ENCODE peak calls at places on chromosomes 4 and X, in five cellular contexts. A is ovary, S is stomach, M is left ventricle myocardium inferior, E is fibroblast of pulmonary artery. T is an unnamed sample.

GRCh38 chrX:132023117-132023895 is at the start of gene STK26:
- DNase-seq in M (peak), S (peak), E (peak), A (peak), T (peak)

GRCh38 chr4:142917678-142918077 is 71.6 kb upstream of the INPP4B start:
- DNase-seq in E (no peak), M (no peak), S (no peak), A (no peak), T (no peak)

GRCh38 chr4:138870739-138871633 is 144.6 kb upstream of the NOCT start:
- DNase-seq in S (peak), M (peak), A (peak), E (peak), T (peak)

GRCh38 chr4:86965019-86965976 is 30.5 kb downstream of the AFF1 start:
- DNase-seq in E (no peak), A (no peak), M (no peak), S (no peak), T (no peak)

GRCh38 chr4:146439999-146440398 is 81.7 kb downstream of the SLC10A7 start:
- DNase-seq in A (no peak), M (no peak), E (peak), S (no peak), T (no peak)

GRCh38 chrX:9062621-9063020 is 28.7 kb upstream of the FAM9B start:
- DNase-seq in M (no peak), A (no peak), S (no peak), E (no peak), T (no peak)

GRCh38 chrX:19673334-19674040 is 158.2 kb upstream of the MAP3K15 start:
- DNase-seq in E (peak), A (peak), M (peak), S (peak), T (peak)

GRCh38 chr4:1535926-1536578 is 129.8 kb upstream of the NKX1-1 start:
- DNase-seq in S (no peak), A (peak), M (peak), E (no peak), T (no peak)

GRCh38 chrX:131812847-131813825 is 210.0 kb upstream of the STK26 start:
- DNase-seq in E (no peak), M (no peak), A (peak), S (peak), T (peak)

GRCh38 chr4:40785727-40786126 is 36.0 kb downstream of the NSUN7 start:
- DNase-seq in S (no peak), A (no peak), M (no peak), E (no peak), T (no peak)

GRCh38 chrX:108025954-108026616 is 18.8 kb upstream of the VSIG1 start:
- DNase-seq in A (no peak), M (no peak), E (no peak), S (no peak), T (no peak)

GRCh38 chrX:12771445-12772069 is 19.7 kb upstream of the PRPS2 start:
- DNase-seq in S (peak), A (no peak), E (peak), M (peak), T (peak)

GRCh38 chr4:30416547-30416946 is 303.6 kb upstream of the PCDH7 start:
- DNase-seq in S (no peak), A (no peak), E (no peak), M (no peak), T (no peak)

GRCh38 chr4:89283975-89284556 is 23.5 kb downstream of the GPRIN3 start:
- DNase-seq in M (no peak), A (no peak), E (no peak), S (no peak), T (no peak)

GRCh38 chr4:139977838-139978604 is 176.0 kb downstream of the MAML3 start:
- DNase-seq in M (no peak), E (no peak), A (no peak), S (no peak), T (no peak)

GRCh38 chr4:3233391-3234071 is 15.4 kb upstream of the MSANTD1 start:
- DNase-seq in A (no peak), E (peak), S (no peak), M (no peak), T (peak)

GRCh38 chr4:153564630-153565525 is 98.7 kb downstream of the TMEM131L start:
- DNase-seq in E (peak), A (peak), M (no peak), S (peak), T (no peak)

GRCh38 chr4:26061248-26061986 is 147.4 kb downstream of the SMIM20 start:
- DNase-seq in M (no peak), E (peak), S (no peak), A (no peak), T (no peak)

GRCh38 chr4:173272987-173273386 is 61.2 kb downstream of the HMGB2 start:
- DNase-seq in M (no peak), E (peak), A (no peak), S (no peak), T (peak)

GRCh38 chr4:41256740-41257256 is at the start of gene UCHL1:
- DNase-seq in A (peak), M (peak), S (peak), E (peak), T (peak)

GRCh38 chrX:139448996-139449395 is 81.5 kb upstream of the F9 start:
- DNase-seq in A (no peak), M (no peak), E (no peak), S (no peak), T (peak)

GRCh38 chr4:145069361-145069760 is 28.6 kb downstream of the ANAPC10 start:
- DNase-seq in A (no peak), M (no peak), S (no peak), E (peak), T (peak)

GRCh38 chrX:123625952-123626351 is 106.9 kb downstream of the THOC2 start:
- DNase-seq in S (no peak), E (no peak), M (no peak), A (no peak), T (no peak)

GRCh38 chrX:135396109-135396508 is 25.6 kb upstream of the SMIM10L2A start:
- DNase-seq in E (no peak), S (no peak), A (no peak), M (no peak), T (peak)

GRCh38 chr4:107734120-107734519 is 14.1 kb upstream of the PAPSS1 start:
- DNase-seq in S (no peak), E (no peak), M (no peak), A (no peak), T (no peak)
- TF ChIP-seq CTCF in S (no peak), E (peak), M (no peak), A (no peak), T (peak)

GRCh38 chr4:98143001-98143899 is at the start of gene STPG2:
- DNase-seq in S (peak), A (peak), E (peak), M (peak), T (peak)
- H3K4me3 ChIP-seq in S (peak), A (peak), E (peak), M (peak), T (peak)

GRCh38 chrX:4263005-4263404 is 549.6 kb upstream of the PRKX start:
- DNase-seq in A (no peak), M (no peak), E (no peak), S (no peak), T (no peak)
- TF ChIP-seq CTCF in A (no peak), M (no peak), E (no peak), S (no peak), T (no peak)

GRCh38 chr4:36328130-36328529 is 46.7 kb downstream of the DTHD1 start:
- DNase-seq in A (no peak), E (no peak), S (no peak), M (no peak), T (no peak)

GRCh38 chr4:36333303-36333877 is 52.0 kb downstream of the DTHD1 start:
- DNase-seq in A (no peak), M (no peak), E (no peak), S (no peak), T (no peak)

GRCh38 chr4:36332782-36333131 is 51.3 kb downstream of the DTHD1 start:
- DNase-seq in E (no peak), M (no peak), S (no peak), A (no peak), T (no peak)

GRCh38 chr4:36327400-36327799 is 46.0 kb downstream of the DTHD1 start:
- DNase-seq in E (no peak), M (no peak), A (no peak), S (no peak), T (no peak)

GRCh38 chr4:36332023-36332781 is 50.8 kb downstream of the DTHD1 start:
- DNase-seq in A (no peak), E (no peak), M (no peak), S (no peak), T (no peak)
- H3K4me3 ChIP-seq in A (no peak), E (no peak), M (no peak), S (no peak), T (no peak)

GRCh38 chrX:51494409-51494808 is 2.0 kb downstream of the NUDT11 start:
- DNase-seq in M (no peak), S (no peak), A (no peak), E (no peak), T (no peak)
- TF ChIP-seq CTCF in M (no peak), S (no peak), A (no peak), E (peak), T (peak)

DNA sequence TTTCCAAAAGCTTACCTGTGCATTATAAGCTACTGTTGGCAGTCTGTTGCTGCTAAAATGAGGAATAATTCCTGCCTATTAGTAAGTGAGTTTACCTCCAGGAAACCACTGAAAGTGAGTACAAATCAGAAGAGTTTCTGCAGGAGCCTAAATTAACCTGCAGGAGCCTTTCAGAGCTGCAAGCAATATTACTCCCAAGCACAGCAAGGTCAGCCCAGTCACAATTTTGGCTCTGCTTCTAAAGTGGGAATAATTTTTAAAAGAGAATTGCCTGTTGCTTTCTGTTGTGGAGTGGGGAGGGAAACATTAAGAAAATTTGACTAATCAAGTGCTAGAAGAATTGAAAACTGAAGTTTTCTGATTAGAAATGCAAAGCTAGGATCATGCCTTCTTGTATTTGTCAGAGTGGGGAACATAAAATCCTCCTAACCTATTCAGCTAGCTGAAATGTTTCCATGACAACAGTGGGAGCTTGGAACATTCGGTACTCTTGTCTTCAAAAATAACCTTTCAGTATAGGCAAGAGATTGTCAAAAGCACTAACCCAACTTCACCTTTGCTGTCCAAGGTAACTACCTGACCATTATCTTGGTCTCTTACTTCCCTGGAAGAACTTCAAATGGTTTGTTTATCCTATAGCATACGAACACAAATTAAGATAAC is 193.1 kb downstream of the COMMD8 start:
- DNase-seq in E (no peak), M (no peak), A (no peak), S (no peak), T (no peak)
- H3K4me3 ChIP-seq in E (no peak), M (no peak), A (no peak), S (no peak), T (no peak)

DNA sequence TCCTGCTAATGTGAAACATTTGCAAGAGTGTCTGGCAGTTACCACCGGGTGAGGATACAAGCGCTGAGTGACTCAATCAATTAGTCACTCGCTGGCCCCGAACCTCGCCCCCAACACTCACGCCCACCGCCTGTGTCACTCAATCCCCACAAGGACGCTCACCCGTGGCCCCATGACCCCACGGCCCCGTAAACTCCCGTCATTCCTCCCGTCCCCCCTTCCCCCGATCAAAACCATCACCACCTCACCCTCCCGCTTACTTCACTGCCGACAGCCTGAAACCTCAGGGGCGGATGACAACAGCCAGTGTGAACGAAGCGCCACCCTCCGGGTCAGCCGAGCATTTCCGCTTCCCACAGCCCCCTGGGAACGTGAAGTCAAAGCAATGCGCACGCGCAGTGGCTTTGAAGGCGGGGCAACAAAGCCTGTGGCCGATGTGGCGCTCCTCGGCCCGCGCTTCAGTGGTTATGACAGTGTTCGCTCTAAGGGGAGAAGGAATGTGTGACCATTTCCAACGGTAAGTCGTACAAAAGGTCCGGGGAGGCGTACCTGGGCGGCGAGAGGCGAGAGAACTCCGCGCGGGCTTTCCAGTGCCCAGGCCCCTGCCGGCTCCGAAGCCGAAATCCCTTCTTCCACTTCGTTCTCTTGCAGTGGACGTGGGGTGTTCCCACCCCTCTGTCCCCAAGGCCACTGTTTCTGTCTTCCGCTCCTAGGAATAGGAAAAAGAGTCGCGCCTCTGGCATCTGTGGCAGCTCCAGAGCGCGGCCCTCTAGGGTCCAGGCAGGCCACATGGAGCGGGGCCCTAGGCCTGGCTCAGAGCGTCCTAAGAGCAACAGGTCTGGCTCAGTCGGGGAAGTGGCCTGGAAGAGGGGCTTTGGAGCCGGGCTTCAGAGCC is at the start of gene ZNF674:
- DNase-seq in E (peak), S (peak), M (peak), A (peak), T (peak)
- TF ChIP-seq CTCF in E (peak), S (peak), M (peak), A (no peak), T (peak)